ENCODE peak calls at places on chromosomes 16 and 17, in nine cellular contexts. One of them, this sample, is unnamed.

GRCh38 chr16:80226499-80226898 is 314.3 kb upstream of the DYNLRB2 start:
- DNase-seq in ACHN: no peak
- DNase-seq in Calu3: no peak
- DNase-seq in mucosa of descending colon: no peak
- DNase-seq in NCI-H1436 treated with DMSO at 0.1 percent for 48 hours: no peak
- DNase-seq in Peyer's patch: no peak
- DNase-seq in Jurkat, Clone E6-1: no peak
- DNase-seq in Panc1: no peak
- DNase-seq in pancreas: no peak
- DNase-seq in this sample: no peak

GRCh38 chr17:36993227-36993626 is 44.5 kb downstream of the AATF start:
- DNase-seq in ACHN: no peak
- DNase-seq in Calu3: no peak
- DNase-seq in mucosa of descending colon: no peak
- DNase-seq in NCI-H1436 treated with DMSO at 0.1 percent for 48 hours: peak; percentile 61
- DNase-seq in Peyer's patch: no peak
- DNase-seq in Jurkat, Clone E6-1: no peak
- DNase-seq in Panc1: no peak
- DNase-seq in pancreas: no peak
- DNase-seq in this sample: no peak

GRCh38 chr17:40065041-40065770 is 2.4 kb downstream of the THRA start:
- DNase-seq in ACHN: peak; percentile 33
- DNase-seq in Calu3: peak; percentile 89
- DNase-seq in mucosa of descending colon: peak; percentile 43
- DNase-seq in NCI-H1436 treated with DMSO at 0.1 percent for 48 hours: no peak
- DNase-seq in Peyer's patch: no peak
- DNase-seq in Jurkat, Clone E6-1: no peak
- DNase-seq in Panc1: no peak
- DNase-seq in pancreas: no peak
- DNase-seq in this sample: peak; percentile 54

GRCh38 chr16:66212426-66212825 is 154.1 kb upstream of the CDH5 start:
- DNase-seq in ACHN: no peak
- DNase-seq in Calu3: no peak
- DNase-seq in mucosa of descending colon: no peak
- DNase-seq in NCI-H1436 treated with DMSO at 0.1 percent for 48 hours: no peak
- DNase-seq in Peyer's patch: no peak
- DNase-seq in Jurkat, Clone E6-1: no peak
- DNase-seq in Panc1: no peak
- DNase-seq in pancreas: no peak
- DNase-seq in this sample: no peak

GRCh38 chr16:67241008-67241900 is 6.0 kb downstream of the FHOD1 start:
- DNase-seq in ACHN: peak; percentile 79
- DNase-seq in Calu3: peak; percentile 43
- DNase-seq in mucosa of descending colon: peak; percentile 79
- DNase-seq in NCI-H1436 treated with DMSO at 0.1 percent for 48 hours: no peak
- DNase-seq in Peyer's patch: no peak
- DNase-seq in Jurkat, Clone E6-1: no peak
- DNase-seq in Panc1: no peak
- DNase-seq in pancreas: peak; percentile 72
- DNase-seq in this sample: no peak

GRCh38 chr16:56614549-56614991 is 6.2 kb downstream of the MT2A start:
- DNase-seq in ACHN: peak; percentile 97
- DNase-seq in Calu3: no peak
- DNase-seq in mucosa of descending colon: no peak
- DNase-seq in NCI-H1436 treated with DMSO at 0.1 percent for 48 hours: no peak
- DNase-seq in Peyer's patch: no peak
- DNase-seq in Jurkat, Clone E6-1: no peak
- DNase-seq in Panc1: no peak
- DNase-seq in pancreas: no peak
- DNase-seq in this sample: no peak

GRCh38 chr17:35295686-35296085 is 52.8 kb downstream of the SLFN5 start:
- DNase-seq in ACHN: no peak
- DNase-seq in Calu3: no peak
- DNase-seq in mucosa of descending colon: no peak
- DNase-seq in NCI-H1436 treated with DMSO at 0.1 percent for 48 hours: no peak
- DNase-seq in Peyer's patch: no peak
- DNase-seq in Jurkat, Clone E6-1: no peak
- DNase-seq in Panc1: no peak
- DNase-seq in pancreas: no peak
- DNase-seq in this sample: no peak

GRCh38 chr16:14302399-14303181 is 231.5 kb downstream of the MRTFB start:
- DNase-seq in ACHN: peak; percentile 53
- DNase-seq in Calu3: peak; percentile 42
- DNase-seq in mucosa of descending colon: peak; percentile 17
- DNase-seq in NCI-H1436 treated with DMSO at 0.1 percent for 48 hours: no peak
- DNase-seq in Peyer's patch: no peak
- DNase-seq in Jurkat, Clone E6-1: no peak
- DNase-seq in Panc1: no peak
- DNase-seq in pancreas: peak; percentile 75
- DNase-seq in this sample: peak; percentile 23

GRCh38 chr16:84065536-84066132 is 23.0 kb upstream of the SLC38A8 start:
- DNase-seq in ACHN: peak; percentile 71
- DNase-seq in Calu3: peak; percentile 60
- DNase-seq in mucosa of descending colon: peak; percentile 75
- DNase-seq in NCI-H1436 treated with DMSO at 0.1 percent for 48 hours: no peak
- DNase-seq in Peyer's patch: peak; percentile 24
- DNase-seq in Jurkat, Clone E6-1: no peak
- DNase-seq in Panc1: no peak
- DNase-seq in pancreas: peak; percentile 65
- DNase-seq in this sample: peak; percentile 62

This sample was measured in NB4.